ENCODE peak calls at places on chromosomes 11 and 22, in five cellular contexts. One of them, this sample, is unnamed.

GRCh38 chr11:19879309-19880087 is 166.9 kb downstream of the NAV2 start:
- DNase-seq in ovary: no peak
- DNase-seq in left lung: no peak
- DNase-seq in CD4-positive, alpha-beta memory T cell: no peak
- DNase-seq in heart left ventricle: peak; percentile 28
- DNase-seq in this sample: no peak

GRCh38 chr11:126790550-126790981 is 210.0 kb downstream of the KIRREL3 start:
- DNase-seq in heart left ventricle: no peak
- DNase-seq in ovary: no peak
- DNase-seq in left lung: no peak
- DNase-seq in CD4-positive, alpha-beta memory T cell: no peak
- DNase-seq in this sample: peak; percentile 48

GRCh38 chr11:2529636-2530035 is 84.8 kb downstream of the KCNQ1 start:
- DNase-seq in ovary: peak; percentile 9
- DNase-seq in left lung: peak; percentile 31
- DNase-seq in heart left ventricle: peak; percentile 16
- DNase-seq in CD4-positive, alpha-beta memory T cell: no peak
- DNase-seq in this sample: no peak

GRCh38 chr11:71252782-71253730 is 679 bp upstream of the SHANK2 start:
- DNase-seq in left lung: no peak
- DNase-seq in heart left ventricle: no peak
- DNase-seq in ovary: no peak
- DNase-seq in CD4-positive, alpha-beta memory T cell: no peak
- DNase-seq in this sample: no peak

GRCh38 chr11:38543311-38543710 is 1945.3 kb upstream of the RAG2 start:
- DNase-seq in ovary: no peak
- DNase-seq in left lung: no peak
- DNase-seq in CD4-positive, alpha-beta memory T cell: no peak
- DNase-seq in heart left ventricle: no peak
- DNase-seq in this sample: no peak

GRCh38 chr22:36463783-36464184 is 17.7 kb downstream of the TXN2 start:
- DNase-seq in ovary: no peak
- DNase-seq in left lung: no peak
- DNase-seq in heart left ventricle: peak; percentile 76
- DNase-seq in CD4-positive, alpha-beta memory T cell: no peak
- DNase-seq in this sample: no peak

GRCh38 chr11:13038366-13038765 is 29.2 kb downstream of the RASSF10 start:
- DNase-seq in CD4-positive, alpha-beta memory T cell: no peak
- DNase-seq in heart left ventricle: no peak
- DNase-seq in ovary: no peak
- DNase-seq in left lung: no peak
- DNase-seq in this sample: no peak

GRCh38 chr22:44361391-44362126 is 48.8 kb upstream of the SHISAL1 start:
- DNase-seq in ovary: peak; percentile 16
- DNase-seq in CD4-positive, alpha-beta memory T cell: no peak
- DNase-seq in left lung: no peak
- DNase-seq in heart left ventricle: no peak
- DNase-seq in this sample: peak; percentile 7

GRCh38 chr22:37388538-37388937 is 38.7 kb downstream of the ELFN2 start:
- DNase-seq in ovary: no peak
- DNase-seq in left lung: no peak
- DNase-seq in heart left ventricle: no peak
- DNase-seq in CD4-positive, alpha-beta memory T cell: no peak
- DNase-seq in this sample: no peak

GRCh38 chr22:25048659-25049657 is 96.4 kb downstream of the KIAA1671 start:
- DNase-seq in CD4-positive, alpha-beta memory T cell: peak; percentile 49
- DNase-seq in heart left ventricle: peak; percentile 57
- DNase-seq in left lung: no peak
- DNase-seq in ovary: peak; percentile 78
- DNase-seq in this sample: peak; percentile 62

GRCh38 chr11:35014352-35014751 is 97.9 kb downstream of the PDHX start:
- DNase-seq in ovary: no peak
- DNase-seq in heart left ventricle: no peak
- DNase-seq in left lung: no peak
- DNase-seq in CD4-positive, alpha-beta memory T cell: no peak
- DNase-seq in this sample: no peak

GRCh38 chr11:47642099-47642855 is at the start of gene MTCH2:
- DNase-seq in ovary: peak; percentile 96
- DNase-seq in left lung: peak; percentile 96
- DNase-seq in CD4-positive, alpha-beta memory T cell: peak; percentile 96
- DNase-seq in heart left ventricle: peak; percentile 96
- DNase-seq in this sample: peak; percentile 95

GRCh38 chr22:18062421-18062820 is 15.4 kb upstream of the PEX26 start:
- DNase-seq in ovary: no peak
- DNase-seq in CD4-positive, alpha-beta memory T cell: no peak
- DNase-seq in left lung: no peak
- DNase-seq in heart left ventricle: no peak
- DNase-seq in this sample: no peak

GRCh38 chr11:111759778-111760407 is 6.3 kb downstream of the PPP2R1B start:
- DNase-seq in CD4-positive, alpha-beta memory T cell: no peak
- DNase-seq in left lung: no peak
- DNase-seq in heart left ventricle: no peak
- DNase-seq in ovary: no peak
- DNase-seq in this sample: no peak

GRCh38 chr22:18078329-18079041 is 695 bp downstream of the PEX26 start:
- DNase-seq in left lung: no peak
- DNase-seq in ovary: no peak
- DNase-seq in CD4-positive, alpha-beta memory T cell: peak; percentile 54
- DNase-seq in heart left ventricle: no peak
- DNase-seq in this sample: no peak

GRCh38 chr11:78192223-78192719 is 3.6 kb downstream of the USP35 start:
- DNase-seq in heart left ventricle: no peak
- DNase-seq in CD4-positive, alpha-beta memory T cell: no peak
- DNase-seq in left lung: no peak
- DNase-seq in ovary: no peak
- DNase-seq in this sample: no peak

GRCh38 chr22:38299001-38299651 is 18.1 kb downstream of the CSNK1E start:
- DNase-seq in CD4-positive, alpha-beta memory T cell: no peak
- DNase-seq in heart left ventricle: no peak
- DNase-seq in ovary: no peak
- DNase-seq in left lung: no peak
- DNase-seq in this sample: no peak

GRCh38 chr11:3136542-3137455 is 28.3 kb downstream of the OSBPL5 start:
- DNase-seq in ovary: no peak
- DNase-seq in heart left ventricle: no peak
- DNase-seq in left lung: peak; percentile 33
- DNase-seq in CD4-positive, alpha-beta memory T cell: no peak
- DNase-seq in this sample: no peak

GRCh38 chr11:19935507-19935906 is 222.9 kb downstream of the NAV2 start:
- DNase-seq in heart left ventricle: no peak
- DNase-seq in CD4-positive, alpha-beta memory T cell: no peak
- DNase-seq in ovary: no peak
- DNase-seq in left lung: no peak
- DNase-seq in this sample: no peak

GRCh38 chr11:29343465-29344333 is 673.1 kb downstream of the KCNA4 start:
- DNase-seq in heart left ventricle: peak; percentile 21
- DNase-seq in CD4-positive, alpha-beta memory T cell: no peak
- DNase-seq in ovary: peak; percentile 14
- DNase-seq in left lung: peak; percentile 34
- DNase-seq in this sample: peak; percentile 49

GRCh38 chr22:20433686-20434241 is 3.9 kb downstream of the SCARF2 start:
- DNase-seq in heart left ventricle: no peak
- DNase-seq in CD4-positive, alpha-beta memory T cell: no peak
- DNase-seq in ovary: no peak
- DNase-seq in left lung: peak; percentile 27
- DNase-seq in this sample: no peak

DNA sequence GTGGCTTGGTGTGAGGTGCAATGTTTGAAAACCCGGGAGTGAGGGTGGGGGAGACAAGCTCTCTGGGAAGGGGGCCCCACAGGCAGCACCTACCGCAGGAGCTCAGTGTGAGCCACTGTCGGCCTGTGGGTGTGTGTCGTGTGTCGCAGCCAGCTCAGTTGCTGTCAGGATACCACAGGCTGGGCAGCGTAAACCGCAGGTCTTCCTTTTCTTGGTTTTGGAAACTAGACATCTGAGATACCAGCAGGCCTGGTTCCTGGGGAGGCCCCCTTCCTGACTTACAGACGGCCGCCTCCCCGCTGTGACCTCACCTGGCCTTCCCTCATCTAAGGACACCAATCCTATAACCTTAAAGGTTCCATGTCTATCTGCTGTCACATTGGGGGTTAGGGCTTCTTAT is 19.4 kb downstream of the IRF7 start:
- DNase-seq in CD4-positive, alpha-beta memory T cell: peak; percentile 39
- DNase-seq in left lung: no peak
- DNase-seq in ovary: no peak
- DNase-seq in heart left ventricle: no peak
- DNase-seq in this sample: no peak
- H3K27ac ChIP-seq in CD4-positive, alpha-beta memory T cell: no peak overlapping the region
- H3K27ac ChIP-seq in left lung: no peak overlapping the region
- H3K27ac ChIP-seq in ovary: no peak overlapping the region
- H3K27ac ChIP-seq in heart left ventricle: no peak overlapping the region
- H3K27ac ChIP-seq in this sample: no peak overlapping the region

GRCh38 chr22:49155039-49155808 is 672.4 kb downstream of the BRD1 start:
- DNase-seq in ovary: no peak
- DNase-seq in CD4-positive, alpha-beta memory T cell: no peak
- DNase-seq in heart left ventricle: no peak
- DNase-seq in left lung: no peak
- DNase-seq in this sample: no peak
- H3K27me3 ChIP-seq in ovary: no peaks in the 10 kb centered on the region
- H3K27me3 ChIP-seq in CD4-positive, alpha-beta memory T cell: no peaks in the 10 kb centered on the region
- H3K27me3 ChIP-seq in heart left ventricle: no peaks in the 10 kb centered on the region
- H3K27me3 ChIP-seq in left lung: no peaks in the 10 kb centered on the region
- H3K27me3 ChIP-seq in this sample: no peaks in the 10 kb centered on the region

DNA sequence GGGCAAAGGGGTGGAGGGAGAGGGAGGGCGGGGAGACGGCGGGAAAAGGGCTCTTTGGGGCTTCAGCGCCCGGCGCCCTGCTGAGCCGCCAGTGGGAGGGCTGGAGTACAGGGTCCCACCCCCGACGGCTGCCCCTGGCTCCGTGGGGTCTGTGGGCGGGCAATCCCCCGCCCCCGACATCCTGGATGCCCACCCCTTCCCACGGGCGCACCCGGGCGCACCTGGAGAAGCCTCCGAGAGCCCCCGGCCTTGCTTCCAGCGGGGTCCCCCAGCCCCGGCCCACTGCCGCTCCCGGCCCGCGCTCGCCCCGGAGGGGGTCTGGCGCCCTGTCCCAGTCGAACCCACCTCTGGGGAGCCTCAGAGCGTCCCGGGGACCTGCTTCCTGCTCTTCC is 394 bp downstream of the CHRM4 start:
- DNase-seq in left lung: no peak
- DNase-seq in ovary: no peak
- DNase-seq in heart left ventricle: no peak
- DNase-seq in CD4-positive, alpha-beta memory T cell: no peak
- DNase-seq in this sample: no peak
- H3K4me3 ChIP-seq in left lung: peak overlapping the region; percentile 34
- H3K4me3 ChIP-seq in ovary: no peak overlapping the region
- H3K4me3 ChIP-seq in heart left ventricle: peak overlapping the region; percentile 49
- H3K4me3 ChIP-seq in CD4-positive, alpha-beta memory T cell: no peak overlapping the region
- H3K4me3 ChIP-seq in this sample: peak overlapping the region; percentile 55

DNA sequence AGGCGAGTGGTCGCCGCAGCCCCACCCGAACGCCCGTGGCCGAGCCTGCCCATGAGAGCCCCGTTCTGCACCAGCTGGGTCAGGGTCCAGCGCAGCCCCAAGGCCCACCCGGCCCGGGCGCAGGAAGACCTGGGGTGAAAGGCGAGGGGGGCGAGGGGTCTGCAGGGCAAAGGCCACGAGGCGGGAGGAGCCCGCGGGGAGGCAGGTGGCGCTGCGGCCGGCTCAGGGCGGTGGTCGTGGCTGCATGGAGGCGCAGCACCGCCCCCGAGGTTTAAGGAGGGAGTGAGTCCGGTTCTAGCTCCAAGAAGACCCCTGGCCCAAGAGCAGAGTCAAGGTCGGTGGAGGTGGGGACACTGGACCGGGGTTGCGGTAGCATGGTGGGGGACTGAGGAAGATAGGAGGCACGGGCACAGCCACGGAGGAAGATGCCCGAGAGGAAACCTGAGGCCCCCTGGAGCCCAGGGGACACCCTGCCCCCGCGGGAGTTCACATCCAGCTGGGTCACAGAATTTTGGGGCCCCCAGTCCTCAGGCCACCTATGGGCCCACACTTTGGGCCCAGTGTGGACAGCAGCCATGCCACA is 498 bp upstream of the HDAC10 start:
- DNase-seq in CD4-positive, alpha-beta memory T cell: no peak
- DNase-seq in ovary: no peak
- DNase-seq in left lung: no peak
- DNase-seq in heart left ventricle: no peak
- DNase-seq in this sample: no peak
- H3K27ac ChIP-seq in CD4-positive, alpha-beta memory T cell: peak overlapping the region; percentile 66
- H3K27ac ChIP-seq in ovary: peak overlapping the region; percentile 44
- H3K27ac ChIP-seq in left lung: peak overlapping the region; percentile 63
- H3K27ac ChIP-seq in heart left ventricle: peak overlapping the region; percentile 71
- H3K27ac ChIP-seq in this sample: peak overlapping the region; percentile 80

GRCh38 chr22:39652990-39653786 is 82.6 kb downstream of the CACNA1I start:
- DNase-seq in ovary: no peak
- DNase-seq in heart left ventricle: no peak
- DNase-seq in left lung: no peak
- DNase-seq in CD4-positive, alpha-beta memory T cell: peak; percentile 19
- DNase-seq in this sample: no peak

GRCh38 chr22:39654959-39655579 is 84.5 kb downstream of the CACNA1I start:
- DNase-seq in heart left ventricle: no peak
- DNase-seq in CD4-positive, alpha-beta memory T cell: peak; percentile 4
- DNase-seq in left lung: no peak
- DNase-seq in ovary: no peak
- DNase-seq in this sample: no peak

GRCh38 chr22:39651783-39652058 is 81.2 kb downstream of the CACNA1I start:
- DNase-seq in left lung: no peak
- DNase-seq in ovary: no peak
- DNase-seq in heart left ventricle: no peak
- DNase-seq in CD4-positive, alpha-beta memory T cell: peak; percentile 3
- DNase-seq in this sample: no peak

GRCh38 chr22:39654527-39654926 is 84.0 kb downstream of the CACNA1I start:
- DNase-seq in ovary: no peak
- DNase-seq in heart left ventricle: no peak
- DNase-seq in CD4-positive, alpha-beta memory T cell: peak; percentile 13
- DNase-seq in left lung: no peak
- DNase-seq in this sample: no peak

GRCh38 chr22:39653787-39654077 is 83.2 kb downstream of the CACNA1I start:
- DNase-seq in CD4-positive, alpha-beta memory T cell: no peak
- DNase-seq in ovary: no peak
- DNase-seq in heart left ventricle: no peak
- DNase-seq in left lung: no peak
- DNase-seq in this sample: no peak
- H3K27me3 ChIP-seq in CD4-positive, alpha-beta memory T cell: no peaks in the 10 kb centered on the region
- H3K27me3 ChIP-seq in ovary: no peaks in the 10 kb centered on the region
- H3K27me3 ChIP-seq in heart left ventricle: peaks cover 4% of the 10 kb centered on the region
- H3K27me3 ChIP-seq in left lung: peaks cover 3% of the 10 kb centered on the region
- H3K27me3 ChIP-seq in this sample: no peaks in the 10 kb centered on the region

GRCh38 chr11:119336744-119337469 is 2.6 kb downstream of the RNF26 start:
- DNase-seq in CD4-positive, alpha-beta memory T cell: no peak
- DNase-seq in heart left ventricle: no peak
- DNase-seq in left lung: no peak
- DNase-seq in ovary: no peak
- DNase-seq in this sample: no peak
- H3K4me3 ChIP-seq in CD4-positive, alpha-beta memory T cell: no peak overlapping the region
- H3K4me3 ChIP-seq in heart left ventricle: no peak overlapping the region
- H3K4me3 ChIP-seq in left lung: no peak overlapping the region
- H3K4me3 ChIP-seq in ovary: no peak overlapping the region
- H3K4me3 ChIP-seq in this sample: no peak overlapping the region